ENCODE peak calls at places on chromosome 15, in eight cellular contexts. W, Z, E, M, L, I, X and U are unnamed samples.

GRCh38 chr15:50259276-50259675 is 6.2 kb downstream of the HDC start:
- DNase-seq in W (no peak), Z (no peak), E (no peak), M (no peak), L (no peak), I (no peak), X (no peak), U (no peak)

GRCh38 chr15:68518046-68518445 is 60.7 kb upstream of the CORO2B start:
- DNase-seq in W (no peak), Z (no peak), E (no peak), M (no peak), L (no peak), I (no peak), X (no peak), U (no peak)

GRCh38 chr15:79257454-79257853 is 25.1 kb upstream of the ANKRD34C start:
- DNase-seq in W (no peak), Z (no peak), E (no peak), M (no peak), L (no peak), I (no peak), X (no peak), U (no peak)

GRCh38 chr15:77107531-77108355 is 36.8 kb upstream of the TSPAN3 start:
- DNase-seq in W (peak), Z (peak), E (peak), M (peak), L (peak), I (peak), X (peak), U (no peak)

GRCh38 chr15:101348643-101349496 is 53.8 kb upstream of the SNRPA1 start:
- DNase-seq in W (no peak), Z (peak), E (no peak), M (no peak), L (peak), I (no peak), X (peak), U (no peak)

GRCh38 chr15:60009124-60009523 is 5.0 kb downstream of the FOXB1 start:
- DNase-seq in W (no peak), Z (no peak), E (no peak), M (no peak), L (no peak), I (no peak), X (no peak), U (no peak)

GRCh38 chr15:31458591-31458990 is 132.0 kb downstream of the KLF13 start:
- DNase-seq in W (no peak), Z (no peak), E (no peak), M (no peak), L (no peak), I (no peak), X (no peak), U (no peak)

GRCh38 chr15:81809543-81809942 is 236.3 kb downstream of the MEX3B start:
- DNase-seq in W (no peak), Z (peak), E (no peak), M (no peak), L (peak), I (no peak), X (no peak), U (no peak)

GRCh38 chr15:62549345-62549970 is 384.4 kb upstream of the C2CD4B start:
- DNase-seq in W (no peak), Z (peak), E (no peak), M (no peak), L (peak), I (no peak), X (no peak), U (no peak)

GRCh38 chr15:59306520-59307163 is 66.0 kb downstream of the MYO1E start:
- DNase-seq in W (no peak), Z (peak), E (no peak), M (no peak), L (no peak), I (no peak), X (no peak), U (no peak)

GRCh38 chr15:80565398-80565797 is 129.7 kb upstream of the ABHD17C start:
- DNase-seq in W (no peak), Z (no peak), E (no peak), M (no peak), L (no peak), I (no peak), X (no peak), U (no peak)

GRCh38 chr15:48721061-48721810 is 75.7 kb upstream of the FBN1 start:
- DNase-seq in W (no peak), Z (no peak), E (no peak), M (no peak), L (no peak), I (no peak), X (no peak), U (no peak)

GRCh38 chr15:74396445-74397238 is 29.2 kb upstream of the CYP11A1 start:
- DNase-seq in W (peak), Z (peak), E (no peak), M (no peak), L (no peak), I (no peak), X (no peak), U (no peak)

GRCh38 chr15:93189562-93189961 is 100.6 kb upstream of the RGMA start:
- DNase-seq in W (no peak), Z (no peak), E (no peak), M (no peak), L (no peak), I (no peak), X (no peak), U (no peak)

GRCh38 chr15:65373163-65373651 is 4.6 kb downstream of the IGDCC3 start:
- DNase-seq in W (no peak), Z (no peak), E (no peak), M (no peak), L (no peak), I (no peak), X (no peak), U (no peak)

GRCh38 chr15:66115568-66116206 is 137.9 kb downstream of the MEGF11 start:
- DNase-seq in W (no peak), Z (no peak), E (no peak), M (no peak), L (no peak), I (no peak), X (no peak), U (no peak)

GRCh38 chr15:83205725-83206324 is 1.8 kb downstream of the HDGFL3 start:
- DNase-seq in W (no peak), Z (peak), E (no peak), M (no peak), L (no peak), I (no peak), X (no peak), U (no peak)